ENCODE peak calls at places on chromosome 2, in nine cellular contexts. V is left ventricle myocardium inferior; S is AG04450; P is ovary; G is CD4-positive, alpha-beta memory T cell; Z is OCI-LY7; C is neural crest cell; O is frontal cortex; Y is AG08396. U is an unnamed sample.

GRCh38 chr2:232532406-232532805 is 6.4 kb downstream of the CHRND start:
- DNase-seq in V (peak; percentile 26), S (no peak), P (peak; percentile 22), G (no peak), Z (peak; percentile 84), C (no peak), O (no peak), Y (no peak), U (no peak)

GRCh38 chr2:55175254-55176093 is 56.6 kb downstream of the CLHC1 start:
- DNase-seq in V (no peak), S (no peak), P (no peak), G (peak; percentile 56), Z (peak; percentile 77), C (no peak), O (peak; percentile 58), Y (peak; percentile 60), U (no peak)

GRCh38 chr2:98063289-98063688 is 23.7 kb upstream of the VWA3B start:
- DNase-seq in V (no peak), S (no peak), P (no peak), G (no peak), Z (no peak), C (peak; percentile 15), O (no peak), Y (no peak), U (no peak)

GRCh38 chr2:129923265-129924141 is 56.0 kb upstream of the RAB6C start:
- DNase-seq in V (no peak), S (no peak), P (no peak), G (no peak), Z (peak; percentile 20), C (peak; percentile 54), O (no peak), Y (no peak), U (peak; percentile 15)

GRCh38 chr2:65655000-65655399 is 222.6 kb upstream of the SPRED2 start:
- DNase-seq in V (no peak), S (no peak), P (no peak), G (no peak), Z (no peak), C (no peak), O (no peak), Y (no peak), U (no peak)

GRCh38 chr2:131040661-131041401 is 52.4 kb downstream of the FAM168B start:
- DNase-seq in V (no peak), S (no peak), P (no peak), G (no peak), Z (no peak), C (no peak), O (no peak), Y (no peak), U (no peak)

GRCh38 chr2:42906115-42906556 is 113.8 kb upstream of the HAAO start:
- DNase-seq in V (no peak), S (no peak), P (no peak), G (no peak), Z (no peak), C (no peak), O (no peak), Y (no peak), U (no peak)

GRCh38 chr2:23561088-23561487 is 176.1 kb downstream of the KLHL29 start:
- DNase-seq in V (no peak), S (no peak), P (no peak), G (no peak), Z (no peak), C (no peak), O (no peak), Y (peak; percentile 40), U (no peak)

GRCh38 chr2:33457588-33458247 is 18.7 kb upstream of the RASGRP3 start:
- DNase-seq in V (peak; percentile 48), S (no peak), P (no peak), G (no peak), Z (no peak), C (no peak), O (no peak), Y (peak; percentile 12), U (no peak)

GRCh38 chr2:35080231-35080905 is 1275.2 kb upstream of the CRIM1 start:
- DNase-seq in V (no peak), S (no peak), P (no peak), G (no peak), Z (no peak), C (no peak), O (no peak), Y (no peak), U (no peak)

GRCh38 chr2:119389615-119390306 is 23.0 kb downstream of the DBI start:
- DNase-seq in V (peak; percentile 50), S (no peak), P (peak; percentile 76), G (no peak), Z (no peak), C (no peak), O (no peak), Y (no peak), U (no peak)

GRCh38 chr2:46157966-46158310 is 139.3 kb upstream of the EPAS1 start:
- DNase-seq in V (no peak), S (no peak), P (no peak), G (no peak), Z (no peak), C (no peak), O (no peak), Y (no peak), U (no peak)

GRCh38 chr2:125696573-125696972 is 959.4 kb upstream of the GYPC start:
- DNase-seq in V (no peak), S (no peak), P (no peak), G (no peak), Z (no peak), C (no peak), O (no peak), Y (no peak), U (peak; percentile 58)

GRCh38 chr2:216023055-216023648 is 9.8 kb upstream of the MREG start:
- DNase-seq in V (no peak), S (no peak), P (no peak), G (peak; percentile 13), Z (peak; percentile 58), C (peak; percentile 36), O (peak; percentile 41), Y (peak; percentile 66), U (no peak)

GRCh38 chr2:197307933-197308521 is 2.6 kb downstream of the ANKRD44 start:
- DNase-seq in V (no peak), S (no peak), P (no peak), G (peak; percentile 37), Z (peak; percentile 48), C (no peak), O (no peak), Y (no peak), U (no peak)

GRCh38 chr2:43300781-43301586 is 74.6 kb upstream of the ZFP36L2 start:
- DNase-seq in V (no peak), S (no peak), P (peak; percentile 56), G (no peak), Z (no peak), C (no peak), O (no peak), Y (no peak), U (no peak)

GRCh38 chr2:98091738-98092137 is 4.8 kb downstream of the VWA3B start:
- DNase-seq in V (no peak), S (no peak), P (no peak), G (no peak), Z (no peak), C (no peak), O (no peak), Y (no peak), U (no peak)

GRCh38 chr2:176080540-176081355 is 3.0 kb downstream of the EVX2 start:
- DNase-seq in V (no peak), S (no peak), P (no peak), G (no peak), Z (no peak), C (no peak), O (no peak), Y (no peak), U (no peak)

GRCh38 chr2:169782513-169782912 is 16.2 kb upstream of the SSB start:
- DNase-seq in V (no peak), S (no peak), P (no peak), G (no peak), Z (no peak), C (no peak), O (no peak), Y (no peak), U (no peak)

GRCh38 chr2:234044157-234044556 is 6.3 kb upstream of the SPP2 start:
- DNase-seq in V (no peak), S (peak; percentile 72), P (no peak), G (no peak), Z (no peak), C (no peak), O (no peak), Y (no peak), U (no peak)

GRCh38 chr2:235413084-235413483 is 80.8 kb upstream of the AGAP1 start:
- DNase-seq in V (no peak), S (no peak), P (no peak), G (no peak), Z (no peak), C (no peak), O (no peak), Y (no peak), U (no peak)

GRCh38 chr2:165328272-165328671 is 89.1 kb downstream of the SCN2A start:
- DNase-seq in V (no peak), S (no peak), P (no peak), G (peak; percentile 5), Z (peak; percentile 5), C (no peak), O (no peak), Y (no peak), U (no peak)

GRCh38 chr2:148989882-148990493 is 48.5 kb upstream of the LYPD6B start:
- DNase-seq in V (no peak), S (peak; percentile 44), P (no peak), G (peak; percentile 59), Z (peak; percentile 68), C (peak; percentile 50), O (peak; percentile 51), Y (peak; percentile 76), U (peak; percentile 43)

GRCh38 chr2:237616373-237617304 is 10.7 kb upstream of the LRRFIP1 start:
- DNase-seq in V (no peak), S (peak; percentile 47), P (no peak), G (peak; percentile 29), Z (no peak), C (no peak), O (no peak), Y (peak; percentile 78), U (no peak)

GRCh38 chr2:241563031-241563507 is 4.5 kb downstream of the BOK start:
- DNase-seq in V (no peak), S (no peak), P (no peak), G (no peak), Z (no peak), C (no peak), O (no peak), Y (no peak), U (no peak)

GRCh38 chr2:46335966-46336436 is 38.8 kb downstream of the EPAS1 start:
- DNase-seq in V (no peak), S (no peak), P (no peak), G (no peak), Z (no peak), C (no peak), O (no peak), Y (no peak), U (no peak)